ENCODE peak calls at places on chromosomes 12 and 14, in five cellular contexts. G is C1 segment of cervical spinal cord, L is cerebellum, Q is left cardiac atrium, X is left ventricle myocardium inferior. V is an unnamed sample.

GRCh38 chr12:100860611-100861010 is 66.0 kb downstream of the ANO4 start:
- DNase-seq in Q (no peak), X (no peak), L (no peak), G (no peak), V (no peak)

GRCh38 chr14:54483073-54483745 is 5.6 kb downstream of the GMFB start:
- DNase-seq in Q (no peak), G (no peak), X (no peak), L (no peak), V (no peak)

GRCh38 chr14:81784084-81784483 is 250.4 kb upstream of the SEL1L start:
- DNase-seq in G (peak; percentile 2), Q (peak; percentile 16), X (no peak), L (no peak), V (no peak)

GRCh38 chr12:101891462-101891971 is 14.1 kb downstream of the DRAM1 start:
- DNase-seq in X (no peak), Q (no peak), L (no peak), G (no peak), V (peak; percentile 59)

GRCh38 chr12:39852346-39852745 is 232.7 kb upstream of the ABCD2 start:
- DNase-seq in X (no peak), G (no peak), Q (no peak), L (no peak), V (no peak)

GRCh38 chr14:104105071-104105821 is 19.7 kb downstream of the ASPG start:
- DNase-seq in X (peak; percentile 6), Q (peak; percentile 17), G (no peak), L (no peak), V (peak; percentile 31)

GRCh38 chr12:14892726-14893442 is 7.2 kb upstream of the MGP start:
- DNase-seq in L (no peak), X (no peak), G (peak; percentile 22), Q (peak; percentile 47), V (no peak)

GRCh38 chr12:122356192-122356635 is 66.3 kb downstream of the CLIP1 start:
- DNase-seq in G (no peak), L (peak; percentile 49), X (no peak), Q (no peak), V (no peak)

GRCh38 chr12:1197264-1198018 is 206.4 kb downstream of the ERC1 start:
- DNase-seq in G (no peak), Q (no peak), L (no peak), X (no peak), V (no peak)

GRCh38 chr12:39062266-39062996 is 157.0 kb upstream of the CPNE8 start:
- DNase-seq in X (no peak), G (no peak), Q (no peak), L (no peak), V (no peak)

GRCh38 chr14:78978896-78979295 is 808.7 kb downstream of the NRXN3 start:
- DNase-seq in Q (no peak), L (peak; percentile 61), X (no peak), G (no peak), V (no peak)

GRCh38 chr12:101935769-101936741 is 58.7 kb downstream of the DRAM1 start:
- DNase-seq in Q (peak; percentile 71), G (no peak), X (peak; percentile 65), L (no peak), V (peak; percentile 77)

GRCh38 chr14:73248294-73248868 is 11.1 kb downstream of the PAPLN start:
- DNase-seq in Q (no peak), L (no peak), X (no peak), G (no peak), V (no peak)

GRCh38 chr14:73143003-73143402 is 6.7 kb downstream of the PSEN1 start:
- DNase-seq in G (peak; percentile 42), L (no peak), X (no peak), Q (no peak), V (no peak)

GRCh38 chr12:851343-851742 is 98.2 kb downstream of the RAD52 start:
- DNase-seq in G (no peak), X (no peak), L (no peak), Q (no peak), V (no peak)

GRCh38 chr12:114499338-114499737 is 93.4 kb upstream of the TBX5 start:
- DNase-seq in G (no peak), X (no peak), Q (no peak), L (no peak), V (no peak)

GRCh38 chr14:94591073-94591472 is 9.8 kb downstream of the SERPINA5 start:
- DNase-seq in Q (no peak), G (no peak), X (no peak), L (no peak), V (no peak)

GRCh38 chr14:28297559-28297958 is 469.0 kb upstream of the FOXG1 start:
- DNase-seq in G (no peak), Q (no peak), L (no peak), X (no peak), V (no peak)

GRCh38 chr12:91781114-91781513 is 364.5 kb downstream of the BTG1 start:
- DNase-seq in G (no peak), L (no peak), Q (no peak), X (no peak), V (no peak)

GRCh38 chr12:77814361-77814760 is 16.3 kb upstream of the NAV3 start:
- DNase-seq in L (no peak), X (no peak), G (no peak), Q (no peak), V (no peak)

GRCh38 chr12:24902521-24903304 is 46.2 kb downstream of the BCAT1 start:
- DNase-seq in L (no peak), X (peak; percentile 22), G (peak; percentile 60), Q (no peak), V (peak; percentile 62)